ENCODE peak calls at places on chromosomes 5 and 9, in four cellular contexts. One of them, this sample, is unnamed.

GRCh38 chr5:125306741-125307140 is 560.3 kb upstream of the ZNF608 start:
- DNase-seq in GM12878: no peak
- DNase-seq in SK-N-SH: no peak
- DNase-seq in HepG2: no peak
- DNase-seq in this sample: no peak

GRCh38 chr5:168422431-168422830 is 63.8 kb upstream of the RARS1 start:
- DNase-seq in SK-N-SH: no peak
- DNase-seq in GM12878: no peak
- DNase-seq in HepG2: peak
- DNase-seq in this sample: peak

GRCh38 chr9:111895996-111896941 is at the start of gene UGCG:
- DNase-seq in SK-N-SH: peak
- DNase-seq in GM12878: no peak
- DNase-seq in HepG2: peak
- DNase-seq in this sample: peak

GRCh38 chr9:17004500-17004899 is 130.3 kb upstream of the CNTLN start:
- DNase-seq in HepG2: no peak
- DNase-seq in SK-N-SH: no peak
- DNase-seq in GM12878: no peak
- DNase-seq in this sample: no peak

GRCh38 chr5:157253547-157253946 is 12.4 kb upstream of the CYFIP2 start:
- DNase-seq in SK-N-SH: peak
- DNase-seq in HepG2: peak
- DNase-seq in GM12878: no peak
- DNase-seq in this sample: peak

GRCh38 chr9:16213781-16214515 is 656.5 kb downstream of the BNC2 start:
- DNase-seq in GM12878: no peak
- DNase-seq in SK-N-SH: no peak
- DNase-seq in HepG2: no peak
- DNase-seq in this sample: no peak

GRCh38 chr5:175572922-175573321 is 84.9 kb upstream of the HRH2 start:
- DNase-seq in GM12878: no peak
- DNase-seq in HepG2: peak
- DNase-seq in SK-N-SH: no peak
- DNase-seq in this sample: no peak

GRCh38 chr9:9523476-9523875 is 1089.3 kb downstream of the PTPRD start:
- DNase-seq in SK-N-SH: no peak
- DNase-seq in HepG2: no peak
- DNase-seq in GM12878: no peak
- DNase-seq in this sample: no peak

GRCh38 chr9:37746448-37747270 is 6.9 kb upstream of the TRMT10B start:
- DNase-seq in SK-N-SH: peak
- DNase-seq in HepG2: no peak
- DNase-seq in GM12878: no peak
- DNase-seq in this sample: no peak

GRCh38 chr9:744790-745456 is 96.6 kb upstream of the DMRT1 start:
- DNase-seq in HepG2: peak
- DNase-seq in GM12878: no peak
- DNase-seq in SK-N-SH: no peak
- DNase-seq in this sample: no peak

GRCh38 chr5:151002681-151003502 is 17.5 kb upstream of the GPX3 start:
- DNase-seq in HepG2: no peak
- DNase-seq in GM12878: no peak
- DNase-seq in SK-N-SH: no peak
- DNase-seq in this sample: no peak
- TF ChIP-seq JUND in HepG2: no peak
- TF ChIP-seq JUND in GM12878: no peak
- TF ChIP-seq JUND in SK-N-SH: no peak
- TF ChIP-seq JUND in this sample: no peak

GRCh38 chr5:180630426-180630825 is 19.0 kb downstream of the FLT4 start:
- DNase-seq in HepG2: no peak
- DNase-seq in SK-N-SH: no peak
- DNase-seq in GM12878: no peak
- DNase-seq in this sample: no peak

GRCh38 chr5:180633283-180634177 is 15.9 kb downstream of the FLT4 start:
- DNase-seq in GM12878: no peak
- DNase-seq in SK-N-SH: no peak
- DNase-seq in HepG2: no peak
- DNase-seq in this sample: no peak

GRCh38 chr5:180629703-180630382 is 19.6 kb downstream of the FLT4 start:
- DNase-seq in GM12878: no peak
- DNase-seq in HepG2: no peak
- DNase-seq in SK-N-SH: no peak
- DNase-seq in this sample: no peak

GRCh38 chr5:180631549-180632392 is 17.6 kb downstream of the FLT4 start:
- DNase-seq in SK-N-SH: no peak
- DNase-seq in GM12878: no peak
- DNase-seq in HepG2: no peak
- DNase-seq in this sample: no peak

DNA sequence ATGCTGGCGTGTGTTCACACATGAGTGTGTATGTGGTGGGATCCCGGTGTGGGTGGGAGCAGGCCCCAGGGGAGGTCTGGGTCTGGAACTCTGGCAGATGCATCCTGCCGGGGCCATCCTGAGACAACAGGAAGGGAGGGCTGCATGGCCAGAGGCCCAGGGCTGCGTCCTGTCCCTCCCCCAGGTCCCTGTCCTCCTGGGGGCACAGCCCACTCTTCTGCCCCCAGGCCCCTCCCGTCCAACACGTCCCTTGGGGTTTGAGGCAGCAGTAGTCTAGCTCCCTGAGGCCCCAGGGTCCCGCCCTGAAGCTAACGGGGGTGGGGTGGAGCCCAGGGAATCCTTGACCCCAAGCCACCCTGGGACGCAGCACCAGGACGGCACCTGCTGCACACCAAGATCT is 16.6 kb downstream of the FLT4 start:
- DNase-seq in SK-N-SH: no peak
- DNase-seq in GM12878: no peak
- DNase-seq in HepG2: no peak
- DNase-seq in this sample: no peak
- TF ChIP-seq JUND in SK-N-SH: no peak
- TF ChIP-seq JUND in GM12878: no peak
- TF ChIP-seq JUND in HepG2: no peak
- TF ChIP-seq JUND in this sample: no peak

GRCh38 chr5:73419414-73420390 is 28.9 kb downstream of the FOXD1 start:
- DNase-seq in HepG2: no peak
- DNase-seq in GM12878: no peak
- DNase-seq in SK-N-SH: peak
- DNase-seq in this sample: no peak
- TF ChIP-seq JUND in HepG2: no peak
- TF ChIP-seq JUND in GM12878: no peak
- TF ChIP-seq JUND in SK-N-SH: no peak
- TF ChIP-seq JUND in this sample: no peak

DNA sequence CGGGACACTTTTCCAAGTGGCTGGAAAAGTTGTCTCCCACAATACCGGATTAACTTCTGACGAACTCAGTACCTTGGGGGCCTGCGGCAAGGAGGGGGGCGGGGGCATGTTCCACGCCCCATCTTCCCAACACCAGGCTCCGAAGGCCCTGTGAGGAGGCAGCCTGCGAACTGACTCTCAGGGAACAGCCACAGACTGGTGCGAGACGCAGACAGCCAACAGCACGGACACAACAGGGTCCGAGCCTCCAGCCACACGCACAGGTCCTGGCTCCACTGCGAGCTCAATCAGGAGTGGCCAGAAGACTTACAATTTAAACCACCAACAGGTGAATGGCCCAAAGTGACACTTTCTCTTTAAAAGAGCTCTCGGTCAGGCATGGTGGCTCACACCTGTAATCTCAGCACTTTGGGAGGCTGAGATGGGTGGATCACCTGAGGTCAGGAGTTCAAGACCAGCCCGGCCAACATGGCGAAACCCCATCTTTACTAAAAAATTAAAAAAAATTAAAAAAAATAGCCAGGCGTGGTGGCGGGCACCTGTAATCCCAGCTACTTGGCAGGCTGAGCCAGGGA is 3.9 kb downstream of the BRD3 start:
- DNase-seq in SK-N-SH: no peak
- DNase-seq in GM12878: no peak
- DNase-seq in HepG2: no peak
- DNase-seq in this sample: no peak
- TF ChIP-seq JUND in SK-N-SH: no peak
- TF ChIP-seq JUND in GM12878: no peak
- TF ChIP-seq JUND in HepG2: no peak
- TF ChIP-seq JUND in this sample: no peak

GRCh38 chr9:12464910-12465512 is 228.2 kb upstream of the TYRP1 start:
- DNase-seq in GM12878: no peak
- DNase-seq in SK-N-SH: peak
- DNase-seq in HepG2: peak
- DNase-seq in this sample: peak
- TF ChIP-seq JUND in GM12878: no peak
- TF ChIP-seq JUND in SK-N-SH: no peak
- TF ChIP-seq JUND in HepG2: no peak
- TF ChIP-seq JUND in this sample: no peak